ENCODE peak calls at places on chromosomes 1 and 21, in four cellular contexts. W is stimulated activated CD4-positive, alpha-beta T cell treated with anti-CD3 and anti-CD28 coated beads, Interleukin-1b, Interleukin-23, amount 100 ng/mL, for 48 hours; C is KG1; X is AG04450. Q is an unnamed sample.
A peak's percentile ranks its signal among the peaks of the same experiment; 100 is the strongest.

GRCh38 chr1:6103854-6104530 is 58.3 kb downstream of the KCNAB2 start:
- DNase-seq in W (no peak), C (no peak), X (no peak), Q (no peak)

GRCh38 chr21:41487082-41487481 is 20.9 kb downstream of the TMPRSS2 start:
- DNase-seq in W (no peak), C (no peak), X (no peak), Q (no peak)

GRCh38 chr1:224736619-224737352 is 120.7 kb downstream of the CNIH3 start:
- DNase-seq in W (no peak), C (no peak), X (no peak), Q (peak; percentile 51)

GRCh38 chr1:109499661-109500536 is 6.0 kb downstream of the CYB561D1 start:
- DNase-seq in W (peak; percentile 61), C (peak; percentile 19), X (no peak), Q (no peak)

GRCh38 chr1:204574016-204574855 is 58.0 kb downstream of the MDM4 start:
- DNase-seq in W (no peak), C (no peak), X (no peak), Q (no peak)

GRCh38 chr1:45922813-45923212 is 119.4 kb downstream of the MAST2 start:
- DNase-seq in W (no peak), C (no peak), X (no peak), Q (no peak)

GRCh38 chr1:205451202-205451601 is 4.6 kb downstream of the BLACAT1 start:
- DNase-seq in W (no peak), C (no peak), X (no peak), Q (no peak)

GRCh38 chr1:24400065-24400464 is 13.5 kb downstream of the STPG1 start:
- DNase-seq in W (no peak), C (no peak), X (no peak), Q (no peak)

GRCh38 chr1:156513189-156513588 is 12.6 kb upstream of the MEF2D start:
- DNase-seq in W (no peak), C (no peak), X (no peak), Q (no peak)

GRCh38 chr1:47839460-47839760 is 157.8 kb downstream of the TRABD2B start:
- DNase-seq in W (no peak), C (no peak), X (no peak), Q (no peak)

GRCh38 chr1:48851638-48852037 is 74.9 kb upstream of the BEND5 start:
- DNase-seq in W (no peak), C (no peak), X (no peak), Q (no peak)

GRCh38 chr21:43208561-43209332 is 39.9 kb downstream of the CRYAA start:
- DNase-seq in W (no peak), C (no peak), X (no peak), Q (no peak)

GRCh38 chr1:30133414-30134055 is 589.9 kb downstream of the MATN1 start:
- DNase-seq in W (no peak), C (no peak), X (no peak), Q (no peak)

GRCh38 chr21:39082656-39083376 is 100.4 kb downstream of the PSMG1 start:
- DNase-seq in W (no peak), C (no peak), X (no peak), Q (no peak)

GRCh38 chr21:36155603-36156338 is 853 bp upstream of the DOP1B start:
- DNase-seq in W (no peak), C (no peak), X (no peak), Q (no peak)

GRCh38 chr21:29133796-29134195 is 3.4 kb downstream of the MAP3K7CL start:
- DNase-seq in W (no peak), C (no peak), X (no peak), Q (no peak)

GRCh38 chr21:46144464-46145070 is 10.8 kb downstream of the FTCD start:
- DNase-seq in W (no peak), C (no peak), X (no peak), Q (no peak)

GRCh38 chr21:32484706-32485380 is 72.3 kb downstream of the EVA1C start:
- DNase-seq in W (no peak), C (no peak), X (no peak), Q (no peak)

GRCh38 chr1:189682591-189682990 is 795.1 kb downstream of the BRINP3 start:
- DNase-seq in W (no peak), C (no peak), X (no peak), Q (no peak)

Q was measured in stimulated activated naive B cell treated with anti-CD40 and anti-IgM and Interleukin-4, amounts not matched to agents 10 μg/mL and 1 μg/mL and 100 μg/mL, for 72 hours.